ENCODE peak calls at places on chromosomes 6 and 20, in nine cellular contexts. T is fibroblast of lung, P is thyroid gland, J is foreskin fibroblast, W is HCT116, O is fibroblast of pulmonary artery, D is cardiac fibroblast, H is OCI-LY7, U is mucosa of descending colon. L is an unnamed sample.

GRCh38 chr6:160041608-160042007 is 72.7 kb downstream of the IGF2R start:
- DNase-seq in P (peak; percentile 96), J (peak; percentile 86), D (peak; percentile 88), W (no peak), H (no peak), U (no peak), O (peak; percentile 73), T (peak; percentile 88), L (peak; percentile 94)

GRCh38 chr6:132669690-132670291 is 10.8 kb upstream of the TAAR1 start:
- DNase-seq in O (peak; percentile 75), U (no peak), T (peak; percentile 76), D (peak; percentile 73), H (peak; percentile 80), P (no peak), W (peak; percentile 38), J (peak; percentile 53), L (peak; percentile 61)

GRCh38 chr20:32963176-32963575 is 41.1 kb downstream of the SUN5 start:
- DNase-seq in O (no peak), T (no peak), J (no peak), P (no peak), U (peak; percentile 16), H (no peak), D (no peak), W (no peak), L (no peak)

GRCh38 chr6:92701425-92702096 is 717.8 kb downstream of the EPHA7 start:
- DNase-seq in W (no peak), D (no peak), T (no peak), H (no peak), U (no peak), O (no peak), P (no peak), J (no peak), L (no peak)

GRCh38 chr6:167479967-167480653 is 155.2 kb downstream of the TTLL2 start:
- DNase-seq in P (no peak), O (no peak), W (no peak), J (no peak), H (no peak), T (no peak), D (no peak), U (no peak), L (no peak)

GRCh38 chr20:58208944-58209343 is 19.5 kb downstream of the ANKRD60 start:
- DNase-seq in H (no peak), T (no peak), O (no peak), P (no peak), W (no peak), U (no peak), D (no peak), J (no peak), L (no peak)

GRCh38 chr6:168641455-168641854 is 200.5 kb downstream of the SMOC2 start:
- DNase-seq in D (peak; percentile 5), O (no peak), W (no peak), T (no peak), J (no peak), U (no peak), H (no peak), P (peak; percentile 43), L (peak; percentile 27)

GRCh38 chr20:845967-846893 is 12.7 kb downstream of the FAM110A start:
- DNase-seq in U (peak; percentile 64), H (peak; percentile 46), D (no peak), T (no peak), W (no peak), J (no peak), O (no peak), P (no peak), L (no peak)

GRCh38 chr6:156698239-156699016 is 78.8 kb upstream of the ARID1B start:
- DNase-seq in D (no peak), O (no peak), J (no peak), H (peak; percentile 99), T (no peak), W (no peak), U (peak; percentile 66), P (no peak), L (no peak)

GRCh38 chr6:18595774-18596528 is 208.8 kb downstream of the RNF144B start:
- DNase-seq in H (peak; percentile 57), P (peak; percentile 59), O (peak; percentile 78), D (peak; percentile 79), W (peak; percentile 46), T (peak; percentile 76), U (no peak), J (peak; percentile 86), L (peak; percentile 81)

GRCh38 chr20:33697129-33697528 is 10.9 kb upstream of the E2F1 start:
- DNase-seq in T (no peak), H (no peak), U (no peak), O (peak; percentile 54), P (no peak), W (no peak), J (peak; percentile 94), D (peak; percentile 74), L (peak; percentile 89)

GRCh38 chr6:146032387-146032786 is 3.5 kb downstream of the GRM1 start:
- DNase-seq in U (no peak), W (no peak), H (no peak), T (no peak), P (no peak), J (no peak), D (no peak), O (no peak), L (no peak)

GRCh38 chr6:170152111-170152926 is 138.6 kb downstream of the DLL1 start:
- DNase-seq in J (no peak), H (no peak), W (no peak), U (peak; percentile 55), O (no peak), D (no peak), T (no peak), P (peak; percentile 78), L (no peak)

DNA sequence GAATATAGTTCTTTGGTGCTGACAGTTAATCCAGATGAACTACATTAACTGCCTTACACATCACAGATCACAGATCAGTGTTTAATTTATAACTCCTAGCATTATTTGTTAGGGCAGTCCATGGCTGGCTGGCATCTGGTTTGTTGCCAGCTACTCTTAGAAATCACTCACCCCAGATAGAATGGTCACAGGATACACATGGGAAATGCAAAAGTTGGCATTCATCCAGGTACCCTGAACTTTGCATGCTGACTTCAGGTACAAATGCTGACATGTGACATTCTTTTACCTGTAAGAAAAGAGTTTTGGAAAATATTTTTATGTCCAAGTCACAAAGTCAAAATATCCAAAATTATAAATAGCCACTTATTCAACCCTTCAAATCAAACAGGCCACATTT is 20.2 kb downstream of the FBXL4 start:
- DNase-seq in J (no peak), W (no peak), O (no peak), U (no peak), P (peak; percentile 86), D (no peak), T (no peak), H (no peak), L (no peak)
- TF ChIP-seq CTCF in J (no peak), W (no peak), O (no peak), U (no peak), P (no peak), D (no peak), T (no peak), H (no peak), L (no peak)

DNA sequence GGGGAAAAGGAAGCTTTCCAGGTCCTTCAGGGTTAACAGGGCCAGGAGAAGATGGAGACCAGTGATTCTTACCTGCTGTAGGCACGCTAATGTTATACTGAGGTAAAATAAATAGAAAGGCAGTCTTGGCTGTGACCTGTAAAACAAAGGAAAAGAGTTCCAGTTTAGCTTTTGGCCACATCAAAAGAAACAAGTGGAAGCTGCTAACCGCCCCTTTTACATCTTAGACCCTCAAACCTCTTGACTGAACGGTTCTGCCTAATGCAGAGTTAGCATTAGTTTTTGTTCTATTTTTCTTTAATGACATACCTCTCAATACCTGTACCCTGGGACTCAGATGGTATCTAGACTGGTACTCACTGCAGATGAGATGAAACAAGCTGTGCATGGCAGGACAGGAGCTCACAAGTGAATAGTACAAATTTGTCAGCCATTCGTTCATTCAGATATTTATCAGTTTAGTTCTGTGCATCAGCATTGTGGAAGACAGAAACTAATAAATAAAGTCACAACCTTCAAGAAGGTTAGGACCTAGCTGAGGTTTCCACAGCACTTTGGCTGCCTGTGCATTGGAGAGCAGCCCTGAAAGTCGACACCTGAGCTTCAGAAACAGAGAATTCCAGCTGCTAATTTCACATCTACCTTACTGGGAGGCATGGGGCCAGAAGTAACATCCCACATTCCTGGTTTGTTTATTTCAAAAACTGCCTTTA is 41.0 kb downstream of the TRAM2 start:
- DNase-seq in T (no peak), U (no peak), P (no peak), H (peak; percentile 61), O (no peak), W (no peak), J (no peak), D (no peak), L (no peak)
- H3K4me3 ChIP-seq in T (no peak overlapping the region), U (no peak overlapping the region), P (no peak overlapping the region), H (peak overlapping the region; percentile 55), O (no peak overlapping the region), W (no peak overlapping the region), J (no peak overlapping the region), D (no peak overlapping the region), L (no peak overlapping the region)

DNA sequence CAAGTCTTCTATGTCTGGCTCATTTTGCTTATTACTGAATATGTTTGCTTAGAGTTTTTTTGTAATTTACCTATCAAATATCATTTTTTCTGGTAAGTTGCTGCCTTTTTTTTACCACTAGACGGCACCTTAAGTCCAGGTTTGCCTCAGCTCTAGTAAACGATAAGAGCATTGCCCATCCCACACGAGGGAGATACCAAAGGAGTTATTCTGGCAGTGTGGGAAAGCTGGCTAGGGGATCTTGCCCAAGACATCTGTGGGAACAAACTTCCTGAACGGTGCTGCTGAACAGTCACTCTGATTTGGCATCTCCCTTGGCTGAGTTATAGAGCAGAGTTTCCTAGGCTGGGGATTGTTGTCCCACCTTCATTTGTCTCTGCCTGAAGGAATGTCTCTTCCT is 306.4 kb downstream of the COL12A1 start:
- DNase-seq in T (peak; percentile 59), J (peak; percentile 61), H (no peak), W (no peak), O (peak; percentile 76), U (no peak), P (no peak), D (peak; percentile 69), L (peak; percentile 69)
- TF ChIP-seq CTCF in T (peak; percentile 28), J (no peak), H (peak; percentile 32), W (peak; percentile 22), O (peak; percentile 44), U (no peak), P (no peak), D (peak; percentile 56), L (peak; percentile 48)

DNA sequence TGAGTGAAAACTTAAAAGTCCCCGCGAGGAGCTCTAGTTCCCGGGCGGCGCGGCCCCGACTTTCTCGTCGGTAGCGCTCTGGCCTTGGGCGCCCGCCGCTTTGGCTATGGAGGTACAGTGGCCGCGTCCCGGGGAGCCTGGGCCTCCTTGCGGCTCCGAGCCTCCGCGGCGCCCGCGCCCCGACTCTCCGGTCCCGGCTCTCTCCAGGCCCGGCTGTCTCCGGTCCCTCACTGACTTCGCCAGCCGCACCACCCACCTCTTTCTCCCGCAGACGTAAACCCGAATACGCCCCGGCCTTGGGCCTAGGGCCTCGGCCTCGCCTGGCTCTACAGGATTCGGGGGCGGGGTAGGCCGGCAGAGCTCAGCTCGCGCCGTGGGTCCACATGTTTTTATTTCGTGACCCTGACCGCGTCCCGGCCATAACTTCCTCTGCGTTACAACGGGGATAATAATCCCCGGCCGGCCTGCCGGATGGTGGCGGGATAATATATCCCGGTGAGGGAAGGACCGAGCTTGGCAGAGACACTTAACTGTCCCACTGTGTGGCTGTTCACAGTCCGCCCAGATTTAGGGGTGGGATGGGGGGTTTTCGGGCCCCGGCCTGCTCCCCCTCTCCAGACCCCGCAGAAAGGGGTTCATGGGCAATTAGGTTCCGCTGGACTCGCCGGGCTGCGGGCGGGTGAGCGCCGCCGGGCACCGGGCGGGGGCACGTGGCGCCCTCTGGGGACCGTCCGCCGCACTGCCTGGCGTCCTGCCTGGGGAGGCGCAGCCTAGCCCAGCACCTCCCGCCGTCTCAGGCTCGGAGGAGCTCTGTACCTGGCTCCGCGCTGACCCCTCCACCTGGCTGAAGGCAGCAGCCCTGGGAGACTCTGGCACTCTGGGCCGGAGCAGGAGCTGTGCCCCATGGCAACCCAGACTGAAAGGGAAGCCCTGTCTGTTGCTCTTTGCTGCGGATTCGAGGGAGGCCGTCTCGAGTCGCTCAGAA is 10.1 kb upstream of the TBX18 start:
- DNase-seq in P (no peak), U (peak; percentile 41), H (no peak), D (peak; percentile 82), T (no peak), O (peak; percentile 79), W (no peak), J (peak; percentile 80), L (no peak)
- H3K4me3 ChIP-seq in P (peak overlapping the region; percentile 17), U (no peak overlapping the region), H (no peak overlapping the region), D (peak overlapping the region; percentile 53), T (peak overlapping the region; percentile 46), O (peak overlapping the region; percentile 59), W (peak overlapping the region; percentile 61), J (peak overlapping the region; percentile 52), L (peak overlapping the region; percentile 45)

L was measured in fibroblast of the aortic adventitia.